ENCODE peak calls at places on chromosomes 3 and 15, in ten cellular contexts. X is right cardiac atrium; G is stomach; E is CD8-positive, alpha-beta T cell; K is Karpas-422; B is sigmoid colon; J is A549; T is adipocyte; M is heart left ventricle; U is tibial nerve. S is an unnamed sample.

GRCh38 chr3:195697582-195698324 is 23.0 kb upstream of the MUC20 start:
- DNase-seq in X (no peak), G (no peak), E (no peak), K (no peak), B (no peak), J (peak; percentile 79), T (peak; percentile 85), M (no peak), U (peak; percentile 61), S (no peak)

GRCh38 chr15:88803241-88803919 is at the start of gene ACAN:
- DNase-seq in X (no peak), G (no peak), E (no peak), K (no peak), B (no peak), J (no peak), T (no peak), M (no peak), U (no peak), S (no peak)

GRCh38 chr15:70714575-70714974 is 48.8 kb downstream of the UACA start:
- DNase-seq in X (no peak), G (no peak), E (no peak), K (no peak), B (no peak), J (peak; percentile 44), T (peak; percentile 75), M (no peak), U (no peak), S (no peak)

GRCh38 chr3:173913397-173913796 is 515.9 kb downstream of the NLGN1 start:
- DNase-seq in X (no peak), G (no peak), E (no peak), K (no peak), B (no peak), J (no peak), T (peak; percentile 57), M (peak; percentile 68), U (no peak), S (no peak)

GRCh38 chr15:99321477-99321876 is 70.2 kb downstream of the LRRC28 start:
- DNase-seq in X (no peak), G (no peak), E (no peak), K (no peak), B (no peak), J (no peak), T (no peak), M (no peak), U (no peak), S (no peak)

GRCh38 chr3:144067059-144067458 is 95.4 kb downstream of the DIPK2A start:
- DNase-seq in X (no peak), G (no peak), E (no peak), K (no peak), B (no peak), J (no peak), T (no peak), M (no peak), U (no peak), S (no peak)

GRCh38 chr15:49225572-49226281 is 55.7 kb downstream of the GALK2 start:
- DNase-seq in X (peak; percentile 48), G (peak; percentile 28), E (no peak), K (peak; percentile 59), B (no peak), J (peak; percentile 33), T (no peak), M (no peak), U (no peak), S (no peak)

GRCh38 chr3:175274474-175275218 is 415.5 kb downstream of the NAALADL2 start:
- DNase-seq in X (no peak), G (no peak), E (no peak), K (no peak), B (no peak), J (no peak), T (no peak), M (no peak), U (no peak), S (no peak)

GRCh38 chr15:85588657-85589056 is 206.1 kb downstream of the KLHL25 start:
- DNase-seq in X (no peak), G (no peak), E (no peak), K (no peak), B (no peak), J (no peak), T (peak; percentile 57), M (no peak), U (no peak), S (no peak)

GRCh38 chr3:131388400-131388799 is 6.8 kb downstream of the NUDT16 start:
- DNase-seq in X (no peak), G (no peak), E (no peak), K (peak; percentile 17), B (no peak), J (no peak), T (peak; percentile 31), M (no peak), U (no peak), S (no peak)

GRCh38 chr3:152943645-152944044 is 108.7 kb downstream of the P2RY1 start:
- DNase-seq in X (no peak), G (no peak), E (no peak), K (no peak), B (no peak), J (peak; percentile 7), T (no peak), M (no peak), U (no peak), S (no peak)

GRCh38 chr3:177776656-177777055 is 579.4 kb upstream of the TBL1XR1 start:
- DNase-seq in X (no peak), G (no peak), E (no peak), K (no peak), B (no peak), J (no peak), T (peak; percentile 39), M (no peak), U (peak; percentile 27), S (no peak)

GRCh38 chr3:147895509-147895908 is 486.3 kb downstream of the ZIC1 start:
- DNase-seq in X (no peak), G (no peak), E (no peak), K (no peak), B (no peak), J (no peak), T (no peak), M (no peak), U (no peak), S (no peak)

GRCh38 chr3:190686011-190686410 is 172.1 kb downstream of the IL1RAP start:
- DNase-seq in X (no peak), G (no peak), E (no peak), K (no peak), B (no peak), J (no peak), T (no peak), M (no peak), U (no peak), S (no peak)

GRCh38 chr3:72347819-72348319 is 500.4 kb downstream of the SHQ1 start:
- DNase-seq in X (peak; percentile 77), G (peak; percentile 90), E (no peak), K (no peak), B (peak; percentile 95), J (no peak), T (peak; percentile 67), M (peak; percentile 83), U (peak; percentile 82), S (peak; percentile 94)

DNA sequence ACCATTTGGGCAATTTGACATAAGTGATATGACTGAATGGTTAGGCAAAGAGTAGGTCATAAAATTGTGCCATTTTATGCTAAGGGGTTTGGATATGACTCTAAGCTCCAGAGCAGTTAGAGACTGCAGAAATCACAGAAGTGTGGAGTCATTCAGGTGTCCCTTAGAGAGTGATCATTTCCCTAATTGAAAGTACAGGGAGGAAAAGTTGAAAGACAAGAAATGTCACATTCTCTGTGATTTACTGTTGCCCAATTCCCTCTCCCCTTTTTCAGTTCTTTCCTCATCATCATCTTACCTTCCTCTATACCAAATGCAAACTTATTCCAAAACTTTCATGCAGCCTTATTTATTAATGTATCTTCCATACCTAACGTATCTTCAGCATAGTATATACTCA is 2.7 kb upstream of the GOLGB1 start:
- DNase-seq in X (no peak), G (no peak), E (no peak), K (no peak), B (no peak), J (no peak), T (no peak), M (no peak), U (no peak), S (no peak)
- H3K9me3 ChIP-seq in X (no peaks in the 10 kb centered on the region), G (no peaks in the 10 kb centered on the region), E (no peaks in the 10 kb centered on the region), K (no peaks in the 10 kb centered on the region), B (no peaks in the 10 kb centered on the region), J (no peaks in the 10 kb centered on the region), T (no peaks in the 10 kb centered on the region), M (no peaks in the 10 kb centered on the region), U (no peaks in the 10 kb centered on the region), S (no peaks in the 10 kb centered on the region)

GRCh38 chr15:26738996-26739395 is 33.9 kb downstream of the GABRB3 start:
- DNase-seq in X (no peak), G (no peak), E (no peak), K (no peak), B (no peak), J (no peak), T (no peak), M (no peak), U (no peak), S (no peak)
- H3K9me3 ChIP-seq in X (no peaks in the 10 kb centered on the region), G (peaks cover 12% of the 10 kb centered on the region), E (no peaks in the 10 kb centered on the region), K (peaks cover 35% of the 10 kb centered on the region), B (no peaks in the 10 kb centered on the region), J (peaks cover 3% of the 10 kb centered on the region), T (no peaks in the 10 kb centered on the region), M (no peaks in the 10 kb centered on the region), U (no peaks in the 10 kb centered on the region), S (no peaks in the 10 kb centered on the region)

GRCh38 chr3:109559389-109559788 is 222.0 kb upstream of the DPPA4 start:
- DNase-seq in X (no peak), G (no peak), E (no peak), K (no peak), B (no peak), J (no peak), T (no peak), M (no peak), U (no peak), S (no peak)
- H3K9me3 ChIP-seq in X (no peaks in the 10 kb centered on the region), G (peaks cover 9% of the 10 kb centered on the region), E (no peaks in the 10 kb centered on the region), K (peaks cover under 1% of the 10 kb centered on the region), B (peaks cover 7% of the 10 kb centered on the region), J (no peaks in the 10 kb centered on the region), T (peaks cover 4% of the 10 kb centered on the region), M (no peaks in the 10 kb centered on the region), U (no peaks in the 10 kb centered on the region), S (no peaks in the 10 kb centered on the region)

DNA sequence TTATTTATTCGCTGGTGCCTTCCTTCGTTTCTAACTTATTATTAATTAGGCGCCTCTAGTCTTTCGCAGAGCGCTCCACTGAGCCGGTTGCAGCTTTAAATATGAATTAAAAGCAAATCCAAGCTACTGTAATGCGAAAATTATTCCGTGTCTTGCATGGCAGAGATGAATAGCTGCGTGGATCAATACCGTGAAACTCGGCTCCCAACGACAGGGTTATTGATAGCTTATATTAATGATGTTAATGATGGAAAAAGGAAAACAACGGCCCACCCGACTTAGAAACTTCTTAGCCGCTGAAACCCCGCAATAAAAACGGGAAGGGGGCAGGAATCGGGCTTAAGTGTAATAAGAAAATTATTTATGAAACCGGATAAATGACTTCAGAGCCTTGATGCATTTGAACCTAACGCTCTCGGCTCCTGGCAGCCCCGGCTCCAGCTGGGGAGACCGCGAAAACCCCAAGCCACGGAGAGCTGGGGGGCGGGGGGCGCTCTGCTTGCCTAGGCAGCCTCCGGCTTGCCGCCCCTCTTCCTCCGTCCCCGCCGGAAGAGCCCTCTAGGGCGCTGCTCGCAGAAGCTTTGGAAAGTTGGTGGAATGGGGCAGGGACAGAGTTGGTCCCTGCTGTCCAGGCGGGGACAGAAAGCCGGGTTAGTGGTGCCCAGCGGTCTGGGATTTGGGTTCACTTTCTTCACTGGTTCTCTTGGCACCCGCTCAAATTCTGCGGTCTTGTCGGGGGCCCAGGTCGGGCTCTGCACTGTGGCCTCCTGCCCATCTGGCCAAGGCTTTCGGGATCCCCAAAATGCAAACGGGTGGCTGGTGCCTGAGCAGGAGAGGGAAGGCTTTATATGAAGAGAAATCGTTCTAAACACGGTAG is 7.7 kb upstream of the ONECUT1 start:
- DNase-seq in X (no peak), G (no peak), E (no peak), K (no peak), B (no peak), J (no peak), T (no peak), M (no peak), U (no peak), S (no peak)
- H3K9me3 ChIP-seq in X (no peaks in the 10 kb centered on the region), G (no peaks in the 10 kb centered on the region), E (no peaks in the 10 kb centered on the region), K (no peaks in the 10 kb centered on the region), B (no peaks in the 10 kb centered on the region), J (no peaks in the 10 kb centered on the region), T (peaks cover 2% of the 10 kb centered on the region), M (no peaks in the 10 kb centered on the region), U (no peaks in the 10 kb centered on the region), S (no peaks in the 10 kb centered on the region)

S was measured in kidney.